ENCODE peak calls at places on chromosomes 1 and 21, in ten cellular contexts. One of them, this sample, is unnamed.

GRCh38 chr1:155001438-155001687 is 1.2 kb upstream of the ZBTB7B start:
- DNase-seq in fibroblast of mammary gland: no peak
- DNase-seq in hepatocyte: no peak
- DNase-seq in astrocyte of the spinal cord: no peak
- DNase-seq in CD8-positive, alpha-beta memory T cell: no peak
- DNase-seq in IMR-90: no peak
- DNase-seq in astrocyte: no peak
- DNase-seq in GM23248: no peak
- DNase-seq in lower leg skin: no peak
- DNase-seq in CD8-positive, alpha-beta T cell: no peak
- DNase-seq in this sample: peak

GRCh38 chr1:202018476-202019234 is 8.3 kb downstream of the ELF3 start:
- DNase-seq in astrocyte of the spinal cord: no peak
- DNase-seq in astrocyte: no peak
- DNase-seq in hepatocyte: peak
- DNase-seq in GM23248: no peak
- DNase-seq in lower leg skin: no peak
- DNase-seq in fibroblast of mammary gland: no peak
- DNase-seq in CD8-positive, alpha-beta T cell: no peak
- DNase-seq in IMR-90: no peak
- DNase-seq in CD8-positive, alpha-beta memory T cell: no peak
- DNase-seq in this sample: no peak

GRCh38 chr1:248856176-248856575 is 2.7 kb downstream of the ZNF692 start:
- DNase-seq in astrocyte of the spinal cord: no peak
- DNase-seq in hepatocyte: no peak
- DNase-seq in fibroblast of mammary gland: no peak
- DNase-seq in astrocyte: no peak
- DNase-seq in CD8-positive, alpha-beta T cell: no peak
- DNase-seq in CD8-positive, alpha-beta memory T cell: no peak
- DNase-seq in IMR-90: no peak
- DNase-seq in lower leg skin: no peak
- DNase-seq in GM23248: no peak
- DNase-seq in this sample: no peak

GRCh38 chr1:12851779-12852178 is 3.3 kb upstream of the HNRNPCL1 start:
- DNase-seq in astrocyte: no peak
- DNase-seq in astrocyte of the spinal cord: no peak
- DNase-seq in fibroblast of mammary gland: peak
- DNase-seq in GM23248: peak
- DNase-seq in CD8-positive, alpha-beta memory T cell: no peak
- DNase-seq in CD8-positive, alpha-beta T cell: no peak
- DNase-seq in lower leg skin: no peak
- DNase-seq in IMR-90: no peak
- DNase-seq in hepatocyte: no peak
- DNase-seq in this sample: no peak

GRCh38 chr1:246825557-246826175 is 101.5 kb downstream of the SCCPDH start:
- DNase-seq in lower leg skin: no peak
- DNase-seq in astrocyte of the spinal cord: no peak
- DNase-seq in GM23248: no peak
- DNase-seq in CD8-positive, alpha-beta T cell: no peak
- DNase-seq in CD8-positive, alpha-beta memory T cell: no peak
- DNase-seq in astrocyte: no peak
- DNase-seq in hepatocyte: no peak
- DNase-seq in fibroblast of mammary gland: no peak
- DNase-seq in IMR-90: no peak
- DNase-seq in this sample: no peak

GRCh38 chr1:43791243-43791642 is 83.9 kb downstream of the ST3GAL3 start:
- DNase-seq in astrocyte: no peak
- DNase-seq in fibroblast of mammary gland: no peak
- DNase-seq in GM23248: no peak
- DNase-seq in lower leg skin: no peak
- DNase-seq in CD8-positive, alpha-beta memory T cell: no peak
- DNase-seq in IMR-90: no peak
- DNase-seq in astrocyte of the spinal cord: no peak
- DNase-seq in CD8-positive, alpha-beta T cell: no peak
- DNase-seq in hepatocyte: no peak
- DNase-seq in this sample: no peak

GRCh38 chr1:22255341-22256212 is 112.7 kb upstream of the WNT4 start:
- DNase-seq in hepatocyte: peak
- DNase-seq in astrocyte: no peak
- DNase-seq in lower leg skin: no peak
- DNase-seq in GM23248: no peak
- DNase-seq in CD8-positive, alpha-beta memory T cell: no peak
- DNase-seq in fibroblast of mammary gland: no peak
- DNase-seq in IMR-90: no peak
- DNase-seq in CD8-positive, alpha-beta T cell: no peak
- DNase-seq in astrocyte of the spinal cord: peak
- DNase-seq in this sample: no peak

GRCh38 chr1:51850420-51851297 is 27.9 kb downstream of the NRDC start:
- DNase-seq in CD8-positive, alpha-beta memory T cell: no peak
- DNase-seq in lower leg skin: no peak
- DNase-seq in CD8-positive, alpha-beta T cell: no peak
- DNase-seq in astrocyte of the spinal cord: peak
- DNase-seq in IMR-90: no peak
- DNase-seq in hepatocyte: no peak
- DNase-seq in astrocyte: no peak
- DNase-seq in fibroblast of mammary gland: no peak
- DNase-seq in GM23248: no peak
- DNase-seq in this sample: no peak

GRCh38 chr1:225651872-225652725 is 824 bp downstream of the ENAH start:
- DNase-seq in astrocyte of the spinal cord: peak
- DNase-seq in fibroblast of mammary gland: peak
- DNase-seq in GM23248: peak
- DNase-seq in CD8-positive, alpha-beta T cell: no peak
- DNase-seq in lower leg skin: no peak
- DNase-seq in CD8-positive, alpha-beta memory T cell: no peak
- DNase-seq in IMR-90: no peak
- DNase-seq in astrocyte: peak
- DNase-seq in hepatocyte: peak
- DNase-seq in this sample: peak

GRCh38 chr1:225652726-225653462 is at the start of gene ENAH:
- DNase-seq in astrocyte: peak
- DNase-seq in hepatocyte: peak
- DNase-seq in CD8-positive, alpha-beta memory T cell: peak
- DNase-seq in IMR-90: peak
- DNase-seq in astrocyte of the spinal cord: peak
- DNase-seq in fibroblast of mammary gland: peak
- DNase-seq in GM23248: peak
- DNase-seq in CD8-positive, alpha-beta T cell: peak
- DNase-seq in lower leg skin: peak
- DNase-seq in this sample: peak

GRCh38 chr1:225651376-225651871 is 1.5 kb downstream of the ENAH start:
- DNase-seq in CD8-positive, alpha-beta memory T cell: no peak
- DNase-seq in fibroblast of mammary gland: peak
- DNase-seq in astrocyte: peak
- DNase-seq in astrocyte of the spinal cord: peak
- DNase-seq in GM23248: peak
- DNase-seq in hepatocyte: no peak
- DNase-seq in IMR-90: peak
- DNase-seq in CD8-positive, alpha-beta T cell: no peak
- DNase-seq in lower leg skin: no peak
- DNase-seq in this sample: peak

GRCh38 chr1:225653463-225654276 is 747 bp upstream of the ENAH start:
- DNase-seq in CD8-positive, alpha-beta T cell: no peak
- DNase-seq in astrocyte of the spinal cord: peak
- DNase-seq in lower leg skin: peak
- DNase-seq in fibroblast of mammary gland: peak
- DNase-seq in GM23248: peak
- DNase-seq in IMR-90: peak
- DNase-seq in hepatocyte: peak
- DNase-seq in astrocyte: peak
- DNase-seq in CD8-positive, alpha-beta memory T cell: no peak
- DNase-seq in this sample: peak

GRCh38 chr1:225650198-225650597 is 2.7 kb downstream of the ENAH start:
- DNase-seq in astrocyte: no peak
- DNase-seq in astrocyte of the spinal cord: no peak
- DNase-seq in fibroblast of mammary gland: no peak
- DNase-seq in IMR-90: no peak
- DNase-seq in CD8-positive, alpha-beta T cell: no peak
- DNase-seq in GM23248: no peak
- DNase-seq in hepatocyte: no peak
- DNase-seq in CD8-positive, alpha-beta memory T cell: no peak
- DNase-seq in lower leg skin: no peak
- DNase-seq in this sample: no peak
- H3K4me3 ChIP-seq in astrocyte: peak
- H3K4me3 ChIP-seq in astrocyte of the spinal cord: peak
- H3K4me3 ChIP-seq in fibroblast of mammary gland: peak
- H3K4me3 ChIP-seq in IMR-90: peak
- H3K4me3 ChIP-seq in CD8-positive, alpha-beta T cell: no peak
- H3K4me3 ChIP-seq in GM23248: peak
- H3K4me3 ChIP-seq in hepatocyte: peak
- H3K4me3 ChIP-seq in CD8-positive, alpha-beta memory T cell: no peak
- H3K4me3 ChIP-seq in lower leg skin: no peak
- H3K4me3 ChIP-seq in this sample: peak

GRCh38 chr21:38986460-38987395 is 181.0 kb downstream of the ETS2 start:
- DNase-seq in astrocyte: no peak
- DNase-seq in fibroblast of mammary gland: no peak
- DNase-seq in CD8-positive, alpha-beta T cell: no peak
- DNase-seq in astrocyte of the spinal cord: no peak
- DNase-seq in IMR-90: no peak
- DNase-seq in hepatocyte: no peak
- DNase-seq in CD8-positive, alpha-beta memory T cell: no peak
- DNase-seq in lower leg skin: no peak
- DNase-seq in GM23248: no peak
- DNase-seq in this sample: no peak

GRCh38 chr21:38988211-38989096 is 182.7 kb downstream of the ETS2 start:
- DNase-seq in lower leg skin: peak
- DNase-seq in astrocyte: no peak
- DNase-seq in fibroblast of mammary gland: no peak
- DNase-seq in astrocyte of the spinal cord: no peak
- DNase-seq in GM23248: no peak
- DNase-seq in CD8-positive, alpha-beta T cell: no peak
- DNase-seq in CD8-positive, alpha-beta memory T cell: no peak
- DNase-seq in IMR-90: no peak
- DNase-seq in hepatocyte: peak
- DNase-seq in this sample: no peak

GRCh38 chr21:38989097-38989744 is 183.5 kb downstream of the ETS2 start:
- DNase-seq in hepatocyte: no peak
- DNase-seq in GM23248: no peak
- DNase-seq in IMR-90: no peak
- DNase-seq in astrocyte of the spinal cord: no peak
- DNase-seq in astrocyte: no peak
- DNase-seq in fibroblast of mammary gland: no peak
- DNase-seq in lower leg skin: no peak
- DNase-seq in CD8-positive, alpha-beta memory T cell: no peak
- DNase-seq in CD8-positive, alpha-beta T cell: no peak
- DNase-seq in this sample: no peak

GRCh38 chr21:38985423-38986378 is 180.0 kb downstream of the ETS2 start:
- DNase-seq in hepatocyte: peak
- DNase-seq in astrocyte: peak
- DNase-seq in CD8-positive, alpha-beta T cell: no peak
- DNase-seq in CD8-positive, alpha-beta memory T cell: no peak
- DNase-seq in astrocyte of the spinal cord: peak
- DNase-seq in lower leg skin: peak
- DNase-seq in IMR-90: peak
- DNase-seq in fibroblast of mammary gland: peak
- DNase-seq in GM23248: peak
- DNase-seq in this sample: peak

DNA sequence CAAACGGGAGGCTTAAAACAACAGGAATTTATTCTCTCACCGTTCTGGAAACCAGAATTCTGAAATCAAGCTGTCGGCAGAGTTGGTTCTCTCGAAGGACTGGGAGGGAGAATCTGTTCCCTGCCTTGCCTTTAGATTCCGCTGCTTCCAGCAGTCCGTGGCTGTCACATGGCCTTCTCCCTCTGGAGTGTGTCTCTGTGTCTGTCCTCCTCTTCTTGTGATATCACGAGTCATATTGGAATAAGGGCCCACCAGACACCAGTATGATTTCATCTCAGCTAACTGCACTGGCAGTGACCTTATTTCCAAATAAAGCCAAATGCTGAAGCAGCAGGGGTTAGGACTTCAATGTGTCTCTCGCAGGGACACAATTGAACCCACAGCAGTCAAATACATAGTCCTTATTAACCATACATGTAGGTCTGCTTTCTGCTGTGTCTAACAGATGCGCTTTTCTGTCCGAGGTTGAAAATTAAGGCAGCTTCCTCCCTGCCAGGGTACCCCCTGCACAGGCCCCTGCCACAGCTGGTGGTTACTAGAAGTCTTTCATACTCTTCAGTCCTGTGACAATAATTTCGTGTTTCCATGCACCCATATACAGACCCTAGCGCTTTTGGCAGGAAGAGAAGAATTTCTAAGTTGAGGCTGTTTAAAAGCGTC is 182.0 kb downstream of the ETS2 start:
- DNase-seq in lower leg skin: peak
- DNase-seq in IMR-90: no peak
- DNase-seq in astrocyte: no peak
- DNase-seq in CD8-positive, alpha-beta memory T cell: no peak
- DNase-seq in astrocyte of the spinal cord: no peak
- DNase-seq in GM23248: peak
- DNase-seq in hepatocyte: no peak
- DNase-seq in fibroblast of mammary gland: no peak
- DNase-seq in CD8-positive, alpha-beta T cell: no peak
- DNase-seq in this sample: no peak
- H3K4me3 ChIP-seq in lower leg skin: no peak
- H3K4me3 ChIP-seq in IMR-90: no peak
- H3K4me3 ChIP-seq in astrocyte: no peak
- H3K4me3 ChIP-seq in CD8-positive, alpha-beta memory T cell: no peak
- H3K4me3 ChIP-seq in astrocyte of the spinal cord: no peak
- H3K4me3 ChIP-seq in GM23248: no peak
- H3K4me3 ChIP-seq in hepatocyte: no peak
- H3K4me3 ChIP-seq in fibroblast of mammary gland: no peak
- H3K4me3 ChIP-seq in CD8-positive, alpha-beta T cell: no peak
- H3K4me3 ChIP-seq in this sample: no peak

GRCh38 chr1:10795305-10796021 is 983 bp downstream of the CASZ1 start:
- DNase-seq in IMR-90: no peak
- DNase-seq in CD8-positive, alpha-beta memory T cell: no peak
- DNase-seq in CD8-positive, alpha-beta T cell: no peak
- DNase-seq in hepatocyte: no peak
- DNase-seq in fibroblast of mammary gland: no peak
- DNase-seq in GM23248: peak
- DNase-seq in astrocyte of the spinal cord: peak
- DNase-seq in astrocyte: no peak
- DNase-seq in lower leg skin: no peak
- DNase-seq in this sample: no peak
- H3K4me3 ChIP-seq in IMR-90: peak
- H3K4me3 ChIP-seq in CD8-positive, alpha-beta memory T cell: no peak
- H3K4me3 ChIP-seq in CD8-positive, alpha-beta T cell: no peak
- H3K4me3 ChIP-seq in hepatocyte: peak
- H3K4me3 ChIP-seq in fibroblast of mammary gland: no peak
- H3K4me3 ChIP-seq in GM23248: peak
- H3K4me3 ChIP-seq in astrocyte of the spinal cord: peak
- H3K4me3 ChIP-seq in astrocyte: no peak
- H3K4me3 ChIP-seq in lower leg skin: peak
- H3K4me3 ChIP-seq in this sample: peak

GRCh38 chr21:44303490-44303981 is 3.7 kb downstream of the PFKL start:
- DNase-seq in GM23248: no peak
- DNase-seq in CD8-positive, alpha-beta T cell: no peak
- DNase-seq in hepatocyte: peak
- DNase-seq in IMR-90: no peak
- DNase-seq in CD8-positive, alpha-beta memory T cell: no peak
- DNase-seq in lower leg skin: no peak
- DNase-seq in fibroblast of mammary gland: no peak
- DNase-seq in astrocyte of the spinal cord: no peak
- DNase-seq in astrocyte: no peak
- DNase-seq in this sample: no peak

GRCh38 chr21:44301093-44301492 is 1.2 kb downstream of the PFKL start:
- DNase-seq in IMR-90: no peak
- DNase-seq in fibroblast of mammary gland: no peak
- DNase-seq in lower leg skin: no peak
- DNase-seq in astrocyte of the spinal cord: no peak
- DNase-seq in CD8-positive, alpha-beta memory T cell: no peak
- DNase-seq in GM23248: peak
- DNase-seq in hepatocyte: no peak
- DNase-seq in CD8-positive, alpha-beta T cell: no peak
- DNase-seq in astrocyte: no peak
- DNase-seq in this sample: no peak

GRCh38 chr21:44300262-44300959 is 558 bp downstream of the PFKL start:
- DNase-seq in hepatocyte: peak
- DNase-seq in astrocyte of the spinal cord: peak
- DNase-seq in IMR-90: peak
- DNase-seq in fibroblast of mammary gland: peak
- DNase-seq in CD8-positive, alpha-beta T cell: peak
- DNase-seq in astrocyte: peak
- DNase-seq in CD8-positive, alpha-beta memory T cell: peak
- DNase-seq in lower leg skin: peak
- DNase-seq in GM23248: peak
- DNase-seq in this sample: peak

GRCh38 chr21:44304041-44304738 is 4.3 kb downstream of the PFKL start:
- DNase-seq in CD8-positive, alpha-beta memory T cell: no peak
- DNase-seq in lower leg skin: no peak
- DNase-seq in hepatocyte: no peak
- DNase-seq in GM23248: no peak
- DNase-seq in IMR-90: no peak
- DNase-seq in astrocyte: no peak
- DNase-seq in astrocyte of the spinal cord: no peak
- DNase-seq in CD8-positive, alpha-beta T cell: no peak
- DNase-seq in fibroblast of mammary gland: no peak
- DNase-seq in this sample: no peak

GRCh38 chr21:44301961-44302406 is 2.1 kb downstream of the PFKL start:
- DNase-seq in lower leg skin: no peak
- DNase-seq in astrocyte: no peak
- DNase-seq in fibroblast of mammary gland: no peak
- DNase-seq in CD8-positive, alpha-beta memory T cell: no peak
- DNase-seq in GM23248: no peak
- DNase-seq in hepatocyte: no peak
- DNase-seq in CD8-positive, alpha-beta T cell: no peak
- DNase-seq in IMR-90: no peak
- DNase-seq in astrocyte of the spinal cord: no peak
- DNase-seq in this sample: no peak
- H3K4me3 ChIP-seq in lower leg skin: no peak
- H3K4me3 ChIP-seq in astrocyte: no peak
- H3K4me3 ChIP-seq in fibroblast of mammary gland: no peak
- H3K4me3 ChIP-seq in CD8-positive, alpha-beta memory T cell: no peak
- H3K4me3 ChIP-seq in GM23248: no peak
- H3K4me3 ChIP-seq in hepatocyte: no peak
- H3K4me3 ChIP-seq in CD8-positive, alpha-beta T cell: no peak
- H3K4me3 ChIP-seq in IMR-90: no peak
- H3K4me3 ChIP-seq in astrocyte of the spinal cord: no peak
- H3K4me3 ChIP-seq in this sample: no peak